ENCODE peak calls at places on chromosomes 6 and 20, in six cellular contexts. One of them, this sample, is unnamed.
A peak's percentile ranks its signal among the peaks of the same experiment; 100 is the strongest.

GRCh38 chr20:44714701-44715494 is at the start of gene CCN5:
- DNase-seq in GM04503: no peak
- DNase-seq in left cardiac atrium: peak; percentile 94
- DNase-seq in NT2/D1: no peak
- DNase-seq in astrocyte of the spinal cord: peak; percentile 84
- DNase-seq in NCI-H2081: no peak
- DNase-seq in this sample: no peak

GRCh38 chr6:132161283-132161682 is 210.1 kb upstream of the CCN2 start:
- DNase-seq in GM04503: peak; percentile 31
- DNase-seq in left cardiac atrium: no peak
- DNase-seq in NT2/D1: peak; percentile 6
- DNase-seq in astrocyte of the spinal cord: peak; percentile 63
- DNase-seq in NCI-H2081: no peak
- DNase-seq in this sample: no peak

GRCh38 chr6:139291813-139292619 is at the start of gene TXLNB:
- DNase-seq in GM04503: no peak
- DNase-seq in left cardiac atrium: peak; percentile 81
- DNase-seq in NT2/D1: no peak
- DNase-seq in astrocyte of the spinal cord: peak; percentile 92
- DNase-seq in NCI-H2081: peak; percentile 41
- DNase-seq in this sample: no peak

GRCh38 chr20:38878798-38879197 is 47.4 kb upstream of the FAM83D start:
- DNase-seq in GM04503: no peak
- DNase-seq in left cardiac atrium: no peak
- DNase-seq in NT2/D1: no peak
- DNase-seq in astrocyte of the spinal cord: peak; percentile 25
- DNase-seq in NCI-H2081: no peak
- DNase-seq in this sample: no peak

GRCh38 chr20:38726849-38727601 is 2.7 kb downstream of the SLC32A1 start:
- DNase-seq in GM04503: no peak
- DNase-seq in left cardiac atrium: peak; percentile 39
- DNase-seq in NT2/D1: peak; percentile 88
- DNase-seq in astrocyte of the spinal cord: no peak
- DNase-seq in NCI-H2081: no peak
- DNase-seq in this sample: no peak

GRCh38 chr6:15205321-15205720 is 40.5 kb upstream of the JARID2 start:
- DNase-seq in GM04503: no peak
- DNase-seq in left cardiac atrium: no peak
- DNase-seq in NT2/D1: no peak
- DNase-seq in astrocyte of the spinal cord: no peak
- DNase-seq in NCI-H2081: no peak
- DNase-seq in this sample: no peak

GRCh38 chr20:25399038-25399430 is 8.4 kb upstream of the ABHD12 start:
- DNase-seq in GM04503: no peak
- DNase-seq in left cardiac atrium: no peak
- DNase-seq in NT2/D1: peak; percentile 42
- DNase-seq in astrocyte of the spinal cord: peak; percentile 83
- DNase-seq in NCI-H2081: peak; percentile 41
- DNase-seq in this sample: peak; percentile 76

GRCh38 chr6:144087789-144088426 is 7.5 kb downstream of the SF3B5 start:
- DNase-seq in GM04503: no peak
- DNase-seq in left cardiac atrium: no peak
- DNase-seq in NT2/D1: no peak
- DNase-seq in astrocyte of the spinal cord: no peak
- DNase-seq in NCI-H2081: no peak
- DNase-seq in this sample: no peak

GRCh38 chr20:57414867-57415592 is 23.8 kb downstream of the RBM38 start:
- DNase-seq in GM04503: no peak
- DNase-seq in left cardiac atrium: no peak
- DNase-seq in NT2/D1: no peak
- DNase-seq in astrocyte of the spinal cord: no peak
- DNase-seq in NCI-H2081: no peak
- DNase-seq in this sample: no peak

GRCh38 chr6:158706369-158706982 is 56.6 kb downstream of the SYTL3 start:
- DNase-seq in GM04503: no peak
- DNase-seq in left cardiac atrium: peak; percentile 75
- DNase-seq in NT2/D1: no peak
- DNase-seq in astrocyte of the spinal cord: peak; percentile 63
- DNase-seq in NCI-H2081: no peak
- DNase-seq in this sample: no peak

GRCh38 chr6:42471116-42471515 is 19.4 kb upstream of the TRERF1 start:
- DNase-seq in GM04503: no peak
- DNase-seq in left cardiac atrium: no peak
- DNase-seq in NT2/D1: no peak
- DNase-seq in astrocyte of the spinal cord: no peak
- DNase-seq in NCI-H2081: no peak
- DNase-seq in this sample: no peak

GRCh38 chr6:149860513-149860833 is 3.7 kb downstream of the LRP11 start:
- DNase-seq in GM04503: no peak
- DNase-seq in left cardiac atrium: no peak
- DNase-seq in NT2/D1: no peak
- DNase-seq in astrocyte of the spinal cord: no peak
- DNase-seq in NCI-H2081: no peak
- DNase-seq in this sample: no peak

GRCh38 chr6:111872521-111873177 is 603 bp downstream of the FYN start:
- DNase-seq in GM04503: no peak
- DNase-seq in left cardiac atrium: peak; percentile 39
- DNase-seq in NT2/D1: no peak
- DNase-seq in astrocyte of the spinal cord: peak; percentile 66
- DNase-seq in NCI-H2081: peak; percentile 42
- DNase-seq in this sample: no peak

GRCh38 chr6:24501914-24502313 is 7.1 kb downstream of the ALDH5A1 start:
- DNase-seq in GM04503: no peak
- DNase-seq in left cardiac atrium: no peak
- DNase-seq in NT2/D1: no peak
- DNase-seq in astrocyte of the spinal cord: no peak
- DNase-seq in NCI-H2081: no peak
- DNase-seq in this sample: no peak

GRCh38 chr6:26124550-26125014 is 37.4 kb downstream of the HFE start:
- DNase-seq in GM04503: no peak
- DNase-seq in left cardiac atrium: no peak
- DNase-seq in NT2/D1: no peak
- DNase-seq in astrocyte of the spinal cord: no peak
- DNase-seq in NCI-H2081: no peak
- DNase-seq in this sample: peak; percentile 2

GRCh38 chr6:166713608-166714510 is 86.8 kb upstream of the RPS6KA2 start:
- DNase-seq in GM04503: no peak
- DNase-seq in left cardiac atrium: no peak
- DNase-seq in NT2/D1: no peak
- DNase-seq in astrocyte of the spinal cord: no peak
- DNase-seq in NCI-H2081: no peak
- DNase-seq in this sample: no peak

GRCh38 chr6:119443993-119444641 is 94.6 kb upstream of the MAN1A1 start:
- DNase-seq in GM04503: no peak
- DNase-seq in left cardiac atrium: no peak
- DNase-seq in NT2/D1: no peak
- DNase-seq in astrocyte of the spinal cord: no peak
- DNase-seq in NCI-H2081: no peak
- DNase-seq in this sample: no peak

GRCh38 chr6:45486739-45487138 is 109.0 kb upstream of the SUPT3H start:
- DNase-seq in GM04503: no peak
- DNase-seq in left cardiac atrium: no peak
- DNase-seq in NT2/D1: no peak
- DNase-seq in astrocyte of the spinal cord: no peak
- DNase-seq in NCI-H2081: no peak
- DNase-seq in this sample: no peak

GRCh38 chr20:46807998-46808397 is 86.6 kb upstream of the EYA2 start:
- DNase-seq in GM04503: no peak
- DNase-seq in left cardiac atrium: no peak
- DNase-seq in NT2/D1: no peak
- DNase-seq in astrocyte of the spinal cord: no peak
- DNase-seq in NCI-H2081: no peak
- DNase-seq in this sample: no peak

GRCh38 chr6:24644377-24644776 is 1.6 kb downstream of the KIAA0319 start:
- DNase-seq in GM04503: no peak
- DNase-seq in left cardiac atrium: no peak
- DNase-seq in NT2/D1: no peak
- DNase-seq in astrocyte of the spinal cord: no peak
- DNase-seq in NCI-H2081: no peak
- DNase-seq in this sample: no peak

GRCh38 chr20:1633535-1633934 is 13.7 kb upstream of the SIRPB1 start:
- DNase-seq in GM04503: no peak
- DNase-seq in left cardiac atrium: no peak
- DNase-seq in NT2/D1: no peak
- DNase-seq in astrocyte of the spinal cord: no peak
- DNase-seq in NCI-H2081: no peak
- DNase-seq in this sample: no peak

GRCh38 chr6:75409286-75409685 is 84.3 kb downstream of the FILIP1 start:
- DNase-seq in GM04503: no peak
- DNase-seq in left cardiac atrium: no peak
- DNase-seq in NT2/D1: no peak
- DNase-seq in astrocyte of the spinal cord: peak; percentile 44
- DNase-seq in NCI-H2081: no peak
- DNase-seq in this sample: no peak

GRCh38 chr6:107653183-107653580 is 163.3 kb downstream of the SOBP start:
- DNase-seq in GM04503: no peak
- DNase-seq in left cardiac atrium: peak; percentile 48
- DNase-seq in NT2/D1: no peak
- DNase-seq in astrocyte of the spinal cord: no peak
- DNase-seq in NCI-H2081: peak; percentile 60
- DNase-seq in this sample: no peak

GRCh38 chr20:31566658-31567379 is 38.3 kb upstream of the ID1 start:
- DNase-seq in GM04503: no peak
- DNase-seq in left cardiac atrium: no peak
- DNase-seq in NT2/D1: no peak
- DNase-seq in astrocyte of the spinal cord: no peak
- DNase-seq in NCI-H2081: peak; percentile 91
- DNase-seq in this sample: no peak

GRCh38 chr20:36572701-36573102 is 695 bp upstream of the TGIF2 start:
- DNase-seq in GM04503: no peak
- DNase-seq in left cardiac atrium: no peak
- DNase-seq in NT2/D1: no peak
- DNase-seq in astrocyte of the spinal cord: no peak
- DNase-seq in NCI-H2081: no peak
- DNase-seq in this sample: no peak

GRCh38 chr6:140366991-140367390 is 992.5 kb upstream of the CITED2 start:
- DNase-seq in GM04503: no peak
- DNase-seq in left cardiac atrium: no peak
- DNase-seq in NT2/D1: no peak
- DNase-seq in astrocyte of the spinal cord: peak; percentile 84
- DNase-seq in NCI-H2081: no peak
- DNase-seq in this sample: peak; percentile 51

GRCh38 chr6:10801224-10801848 is 37.0 kb downstream of the MAK start:
- DNase-seq in GM04503: no peak
- DNase-seq in left cardiac atrium: peak; percentile 39
- DNase-seq in NT2/D1: peak; percentile 27
- DNase-seq in astrocyte of the spinal cord: peak; percentile 67
- DNase-seq in NCI-H2081: peak; percentile 59
- DNase-seq in this sample: peak; percentile 18

This sample was measured in HS-5.